ENCODE peak calls at places on chromosomes 3 and 15, in seven cellular contexts. P is heart left ventricle, D is upper lobe of left lung, F is heart right ventricle, V is right lobe of liver, Q is colonic mucosa, M is pancreas. T is an unnamed sample. For H3K4me1, the result is how much of the 10 kb centered on the place peaks cover.

GRCh38 chr3:31733234-31733667 is 200.5 kb downstream of the STT3B start:
- DNase-seq in P (no peak), D (no peak), F (no peak), V (peak), Q (no peak), M (peak), T (no peak)

GRCh38 chr3:79005084-79005483 is 762.7 kb downstream of the ROBO1 start:
- DNase-seq in P (no peak), D (no peak), F (no peak), V (no peak), Q (no peak), M (no peak), T (no peak)

GRCh38 chr15:41262571-41262970 is 31.5 kb downstream of the CHP1 start:
- DNase-seq in P (no peak), D (no peak), F (no peak), V (no peak), Q (no peak), M (no peak), T (no peak)

GRCh38 chr3:113097821-113098516 is 107.2 kb downstream of the GTPBP8 start:
- DNase-seq in P (no peak), D (no peak), F (no peak), V (no peak), Q (no peak), M (no peak), T (no peak)

GRCh38 chr3:192062186-192062585 is 601.2 kb downstream of the PYDC2 start:
- DNase-seq in P (no peak), D (no peak), F (no peak), V (no peak), Q (no peak), M (no peak), T (no peak)

GRCh38 chr3:13416002-13416793 is 3.9 kb downstream of the NUP210 start:
- DNase-seq in P (no peak), D (no peak), F (no peak), V (no peak), Q (no peak), M (no peak), T (no peak)

GRCh38 chr15:66253296-66253642 is 281 bp downstream of the MEGF11 start:
- DNase-seq in P (no peak), D (no peak), F (no peak), V (no peak), Q (no peak), M (no peak), T (no peak)

GRCh38 chr15:95770191-95770590 is 560.3 kb upstream of the NR2F2 start:
- DNase-seq in P (no peak), D (no peak), F (no peak), V (no peak), Q (no peak), M (no peak), T (no peak)

DNA sequence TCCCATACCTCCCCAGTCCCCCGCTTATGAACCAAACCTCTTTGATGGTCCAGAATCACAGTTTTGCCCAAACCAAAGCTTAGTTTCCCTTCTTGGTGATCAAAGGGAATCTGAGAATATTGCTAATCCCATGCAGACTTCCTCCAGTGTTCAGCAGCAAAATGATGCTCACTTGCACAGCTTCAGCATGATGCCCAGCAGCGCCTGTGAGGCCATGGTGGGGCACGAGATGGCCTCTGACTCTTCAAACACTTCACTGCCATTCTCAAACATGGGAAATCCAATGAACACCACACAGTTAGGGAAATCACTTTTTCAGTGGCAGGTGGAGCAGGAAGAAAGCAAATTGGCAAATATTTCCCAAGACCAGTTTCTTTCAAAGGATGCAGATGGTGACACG is 4.2 kb downstream of the NFKBIZ start:
- DNase-seq in P (no peak), D (no peak), F (no peak), V (no peak), Q (no peak), M (no peak), T (no peak)
- H3K4me1 ChIP-seq in P (under half), D (half or more), F (under half), V (under half), Q (under half), M (under half), T (half or more)

GRCh38 chr3:143036557-143036956 is 35.2 kb downstream of the U2SURP start:
- DNase-seq in P (no peak), D (no peak), F (no peak), V (no peak), Q (no peak), M (no peak), T (no peak)

GRCh38 chr3:143037867-143038266 is 36.5 kb downstream of the U2SURP start:
- DNase-seq in P (no peak), D (no peak), F (no peak), V (no peak), Q (no peak), M (no peak), T (no peak)

GRCh38 chr3:143035466-143036214 is 34.3 kb downstream of the U2SURP start:
- DNase-seq in P (no peak), D (no peak), F (no peak), V (no peak), Q (no peak), M (no peak), T (no peak)

GRCh38 chr3:143041901-143042300 is 40.5 kb downstream of the U2SURP start:
- DNase-seq in P (no peak), D (no peak), F (no peak), V (no peak), Q (no peak), M (no peak), T (no peak)

GRCh38 chr3:143040264-143040879 is 39.0 kb downstream of the U2SURP start:
- DNase-seq in P (no peak), D (no peak), F (no peak), V (no peak), Q (no peak), M (no peak), T (no peak)
- TF ChIP-seq CTCF in P (peak), D (no peak), F (peak), V (peak), Q (no peak), M (peak), T (peak)

DNA sequence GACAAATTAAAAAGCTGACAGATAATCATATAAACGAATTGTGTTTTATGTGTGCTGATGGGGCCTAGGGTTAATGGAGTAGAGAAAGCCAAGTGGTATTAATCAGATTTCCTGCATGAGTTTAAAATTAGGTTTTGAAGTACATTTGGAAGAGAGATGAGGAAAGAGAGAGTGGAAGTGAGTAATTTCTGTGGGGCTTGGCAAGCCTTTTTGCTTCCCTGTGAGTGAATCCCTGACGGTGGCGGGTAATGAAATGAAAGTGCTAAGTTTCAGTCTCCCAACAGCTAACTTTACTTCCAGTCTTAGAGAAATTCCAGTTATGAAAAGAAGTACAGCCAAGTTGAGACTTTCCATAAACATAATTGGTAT is 139.3 kb downstream of the BBX start:
- DNase-seq in P (peak), D (peak), F (peak), V (no peak), Q (peak), M (no peak), T (no peak)
- H3K4me1 ChIP-seq in P (under half), D (under half), F (under half), V (under half), Q (under half), M (under half), T (under half)

GRCh38 chr3:48422272-48422671 is 7.6 kb downstream of the PLXNB1 start:
- DNase-seq in P (no peak), D (no peak), F (no peak), V (no peak), Q (no peak), M (no peak), T (no peak)
- TF ChIP-seq CTCF in P (no peak), D (no peak), F (no peak), V (no peak), Q (no peak), M (no peak), T (no peak)

DNA sequence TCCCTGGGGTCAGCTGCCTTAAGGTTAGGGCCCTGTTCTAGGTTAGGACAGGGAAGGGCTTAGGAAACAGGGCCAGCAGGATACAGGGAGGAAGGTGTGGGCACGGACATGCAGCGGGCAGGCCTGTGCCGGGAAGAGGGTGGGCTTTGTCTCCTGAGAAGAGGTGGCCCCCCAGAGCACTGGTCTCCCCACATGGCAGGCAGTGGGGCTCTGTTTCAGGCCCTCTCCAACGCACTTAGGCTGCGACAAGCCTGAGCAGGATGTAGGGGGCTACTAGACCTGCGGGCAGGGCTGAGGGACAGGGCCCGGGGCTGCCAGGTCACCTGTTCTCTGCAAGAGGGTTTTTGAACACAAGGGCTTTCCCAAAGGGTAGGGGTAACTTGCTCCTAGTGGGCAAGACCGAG is 33.5 kb downstream of the KLF13 start:
- DNase-seq in P (no peak), D (no peak), F (no peak), V (no peak), Q (no peak), M (no peak), T (no peak)
- H3K4me1 ChIP-seq in P (half or more), D (half or more), F (half or more), V (half or more), Q (half or more), M (half or more), T (half or more)

GRCh38 chr3:163951397-163951987 is 1126.8 kb downstream of the SI start:
- DNase-seq in P (no peak), D (no peak), F (no peak), V (no peak), Q (no peak), M (no peak), T (no peak)
- TF ChIP-seq CTCF in P (no peak), D (no peak), F (peak), V (peak), Q (peak), M (peak), T (peak)

GRCh38 chr3:39848365-39848764 is 39.0 kb downstream of the MYRIP start:
- DNase-seq in P (no peak), D (no peak), F (no peak), V (no peak), Q (no peak), M (no peak), T (no peak)
- H3K4me1 ChIP-seq in P (under half), D (under half), F (under half), V (under half), Q (under half), M (under half), T (under half)

GRCh38 chr15:52163321-52164190 is 27.6 kb downstream of the GNB5 start:
- DNase-seq in P (no peak), D (no peak), F (no peak), V (no peak), Q (no peak), M (no peak), T (no peak)
- TF ChIP-seq CTCF in P (no peak), D (no peak), F (peak), V (no peak), Q (no peak), M (no peak), T (no peak)

GRCh38 chr3:72964633-72965032 is 32.0 kb upstream of the PPP4R2 start:
- DNase-seq in P (no peak), D (no peak), F (no peak), V (no peak), Q (no peak), M (no peak), T (no peak)
- H3K4me1 ChIP-seq in P (under half), D (under half), F (under half), V (half or more), Q (under half), M (under half), T (under half)

DNA sequence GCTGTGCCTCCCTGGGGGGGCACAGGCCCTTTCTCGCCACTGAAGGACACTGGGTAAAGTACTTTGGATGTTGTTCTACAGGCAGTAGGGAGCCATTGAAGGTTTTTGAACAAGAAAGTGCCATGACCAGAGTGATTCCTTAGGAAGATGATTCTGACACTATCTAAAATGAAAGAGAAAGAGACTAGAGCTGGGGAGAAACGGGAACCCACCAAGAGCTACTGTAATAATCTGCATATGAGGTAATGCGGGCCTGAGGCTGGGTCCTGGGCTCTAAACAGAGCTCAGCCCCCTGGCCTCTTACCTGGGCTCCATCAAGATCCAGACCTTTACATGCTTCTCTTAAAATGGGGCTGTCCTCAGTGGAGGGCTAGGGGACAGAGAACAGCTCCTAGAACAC is 24.9 kb downstream of the GRK7 start:
- DNase-seq in P (no peak), D (no peak), F (no peak), V (no peak), Q (no peak), M (no peak), T (no peak)
- TF ChIP-seq CTCF in P (no peak), D (no peak), F (no peak), V (no peak), Q (no peak), M (no peak), T (no peak)